ENCODE peak calls at places on chromosomes 11 and 22, in nine cellular contexts. L, F, Y, D, C, Z, T, U and S are unnamed samples.

GRCh38 chr22:49642331-49642730 is 185.3 kb downstream of the BRD1 start:
- DNase-seq in D (no peak), L (no peak), F (no peak), Y (no peak), U (no peak), Z (no peak), T (no peak), C (no peak), S (no peak)

GRCh38 chr11:134478611-134479010 is 66.6 kb upstream of the B3GAT1 start:
- DNase-seq in L (peak), C (no peak), Z (peak), D (no peak), U (no peak), F (no peak), Y (no peak), T (no peak), S (no peak)

GRCh38 chr22:19125474-19126308 is 3.5 kb upstream of the DGCR2 start:
- DNase-seq in L (no peak), U (peak), D (no peak), Z (no peak), F (no peak), Y (no peak), C (no peak), T (no peak), S (no peak)

GRCh38 chr11:35364101-35364780 is 55.1 kb downstream of the SLC1A2 start:
- DNase-seq in Z (no peak), L (no peak), F (no peak), C (peak), U (peak), Y (no peak), D (no peak), T (peak), S (no peak)

GRCh38 chr11:120835601-120836228 is 188.2 kb upstream of the TBCEL start:
- DNase-seq in T (no peak), C (no peak), D (no peak), Z (no peak), Y (no peak), L (no peak), U (no peak), F (no peak), S (no peak)

GRCh38 chr22:44089717-44090570 is 65.8 kb downstream of the PARVB start:
- DNase-seq in D (no peak), C (no peak), Z (no peak), T (no peak), L (no peak), F (no peak), Y (no peak), U (peak), S (no peak)

GRCh38 chr11:131666006-131666405 is 295.6 kb downstream of the NTM start:
- DNase-seq in Y (no peak), D (no peak), L (no peak), Z (no peak), U (no peak), C (no peak), T (no peak), F (no peak), S (no peak)

GRCh38 chr22:49448546-49448945 is 379.1 kb downstream of the BRD1 start:
- DNase-seq in T (no peak), Y (no peak), U (no peak), L (no peak), C (no peak), F (no peak), D (no peak), Z (no peak), S (no peak)

GRCh38 chr22:37806409-37807338 is 1.1 kb upstream of the GCAT start:
- DNase-seq in T (no peak), C (peak), Y (peak), U (no peak), D (peak), Z (peak), L (no peak), F (no peak), S (no peak)

GRCh38 chr22:37803636-37804371 is 3.9 kb upstream of the GCAT start:
- DNase-seq in T (no peak), Y (no peak), L (no peak), U (no peak), C (no peak), Z (no peak), D (peak), F (no peak), S (no peak)

GRCh38 chr22:37805878-37806277 is 1.9 kb upstream of the GCAT start:
- DNase-seq in T (no peak), L (no peak), Z (no peak), U (no peak), F (no peak), C (no peak), Y (no peak), D (no peak), S (no peak)

GRCh38 chr22:37804502-37804885 is 3.2 kb upstream of the GCAT start:
- DNase-seq in U (no peak), D (peak), C (no peak), T (no peak), Z (peak), F (no peak), L (no peak), Y (no peak), S (no peak)

GRCh38 chr22:37804886-37805857 is 2.6 kb upstream of the GCAT start:
- DNase-seq in D (peak), T (peak), Y (peak), C (peak), L (peak), F (peak), Z (peak), U (peak), S (no peak)
- H3K27ac ChIP-seq in D (no peak), T (peak), Y (peak), C (peak), L (no peak), F (no peak), Z (peak), U (peak), S (no peak)

GRCh38 chr11:69939551-69940245 is 120.5 kb upstream of the FGF3 start:
- DNase-seq in U (peak), Z (peak), C (no peak), Y (peak), T (peak), D (no peak), L (no peak), F (no peak), S (no peak)
- H3K27ac ChIP-seq in U (peak), Z (peak), C (no peak), Y (peak), T (peak), D (no peak), L (no peak), F (no peak), S (no peak)

GRCh38 chr11:73312806-73313403 is 4.8 kb downstream of the ARHGEF17 start:
- DNase-seq in C (no peak), F (no peak), Y (no peak), T (no peak), Z (peak), L (no peak), D (no peak), U (no peak), S (no peak)
- H3K27ac ChIP-seq in C (peak), F (no peak), Y (peak), T (peak), Z (peak), L (no peak), D (no peak), U (peak), S (no peak)

GRCh38 chr22:47814474-47814873 is 1052.0 kb downstream of the TBC1D22A start:
- DNase-seq in U (no peak), D (no peak), C (no peak), Z (no peak), T (no peak), Y (no peak), F (no peak), L (no peak), S (no peak)
- H3K27ac ChIP-seq in U (no peak), D (no peak), C (no peak), Z (no peak), T (no peak), Y (no peak), F (no peak), L (no peak), S (no peak)

DNA sequence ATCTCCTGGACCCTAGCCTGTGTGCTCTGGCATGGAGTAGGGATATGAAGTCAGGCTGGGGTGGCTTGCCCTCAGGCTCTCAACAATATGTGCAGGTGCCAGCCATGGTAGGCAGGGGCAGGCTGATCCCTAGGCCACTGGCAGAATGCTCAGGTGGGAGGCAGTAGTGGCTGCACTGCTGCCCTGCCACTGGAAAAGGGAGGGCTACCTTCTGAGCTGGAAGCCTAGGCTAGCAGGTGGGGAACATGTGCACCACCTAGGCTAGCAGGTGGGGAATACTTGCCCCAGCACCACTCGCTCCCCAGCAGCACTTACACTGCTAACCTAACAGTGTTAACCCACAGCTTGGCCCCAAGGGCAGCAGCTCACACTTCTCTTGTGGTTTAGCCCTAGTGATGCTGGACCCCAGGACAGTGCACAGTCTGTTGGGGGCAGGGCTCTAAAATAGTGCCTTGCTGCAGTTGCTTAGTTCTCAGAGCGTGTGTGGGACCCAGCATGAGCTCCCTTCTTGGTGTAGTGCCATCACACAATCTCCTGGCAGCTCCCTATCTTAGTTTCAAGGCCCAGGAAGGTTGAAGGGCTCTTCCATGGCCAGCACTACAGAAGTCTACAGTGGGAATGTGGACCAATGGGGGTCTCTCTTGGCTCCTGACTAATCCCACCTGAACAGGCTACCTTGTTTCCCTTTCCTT is 130.8 kb downstream of the FCHSD2 start:
- DNase-seq in D (peak), T (no peak), Y (no peak), U (no peak), C (no peak), L (peak), Z (no peak), F (no peak), S (no peak)
- H3K27ac ChIP-seq in D (no peak), T (no peak), Y (no peak), U (no peak), C (no peak), L (no peak), Z (no peak), F (no peak), S (no peak)

GRCh38 chr11:126112547-126112946 is 49.9 kb upstream of the CDON start:
- DNase-seq in Z (peak), Y (no peak), C (no peak), L (no peak), T (peak), U (no peak), F (no peak), D (no peak), S (no peak)

GRCh38 chr11:126109941-126110731 is 47.5 kb upstream of the CDON start:
- DNase-seq in Z (no peak), C (no peak), L (no peak), T (no peak), Y (no peak), D (no peak), U (no peak), F (no peak), S (no peak)

GRCh38 chr11:126113012-126113411 is 50.3 kb upstream of the CDON start:
- DNase-seq in L (no peak), D (no peak), F (no peak), C (no peak), Y (no peak), Z (no peak), T (no peak), U (no peak), S (no peak)

GRCh38 chr11:126113515-126113957 is 50.9 kb upstream of the CDON start:
- DNase-seq in Z (peak), U (peak), L (no peak), T (peak), D (no peak), Y (peak), C (peak), F (no peak), S (no peak)

DNA sequence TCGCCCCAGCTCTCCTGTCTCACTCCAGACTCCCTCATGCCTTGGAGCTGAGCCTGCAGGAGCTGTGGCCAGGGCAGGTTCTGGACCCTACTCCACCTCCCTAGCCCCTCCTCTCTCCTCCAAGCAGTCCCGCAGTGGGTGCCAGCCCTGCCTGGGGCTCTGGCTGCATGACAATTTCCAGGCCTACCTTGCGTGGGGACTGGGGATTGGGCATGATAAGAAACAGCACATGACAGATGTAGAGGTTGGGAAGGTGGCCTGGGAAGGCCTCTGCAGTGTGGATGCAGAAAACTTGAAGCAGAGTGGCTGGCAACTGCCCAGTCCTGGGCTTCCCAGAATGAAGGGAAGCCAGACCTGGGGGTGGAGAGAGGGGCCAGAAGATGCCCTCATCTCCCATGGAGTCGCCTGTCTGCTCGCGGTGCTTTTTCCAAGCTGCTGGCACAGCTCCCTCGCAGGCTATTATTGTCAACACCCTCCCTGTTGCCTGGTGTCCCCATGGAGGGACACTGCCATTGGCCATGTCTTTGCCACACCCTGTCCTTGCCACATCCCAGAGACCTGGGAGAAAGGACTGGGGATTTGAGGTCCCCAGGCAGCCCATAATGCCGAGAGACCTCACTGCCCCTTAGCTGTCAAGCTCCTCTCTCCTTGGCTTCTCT is 48.9 kb upstream of the CDON start:
- DNase-seq in F (no peak), T (no peak), Z (peak), U (no peak), C (no peak), L (no peak), Y (no peak), D (no peak), S (no peak)
- H3K27ac ChIP-seq in F (no peak), T (peak), Z (peak), U (no peak), C (no peak), L (no peak), Y (no peak), D (no peak), S (no peak)

GRCh38 chr22:45918455-45919370 is 58.2 kb downstream of the WNT7B start:
- DNase-seq in D (no peak), F (no peak), Z (peak), U (peak), T (no peak), L (no peak), Y (peak), C (peak), S (no peak)
- H3K27ac ChIP-seq in D (no peak), F (no peak), Z (no peak), U (no peak), T (no peak), L (no peak), Y (peak), C (peak), S (no peak)